ENCODE peak calls at places on chromosome 12, in ten cellular contexts. J, C, N, T, I, D, G, B, R and X are unnamed samples.

GRCh38 chr12:2652011-2652400 is 142.8 kb upstream of the FKBP4 start:
- DNase-seq in J (no peak), C (no peak), N (no peak), T (no peak), I (no peak), D (no peak), G (no peak), B (no peak), R (peak; percentile 30), X (no peak)

GRCh38 chr12:75900781-75901254 is 130.8 kb downstream of the PHLDA1 start:
- DNase-seq in J (no peak), C (no peak), N (no peak), T (no peak), I (no peak), D (no peak), G (no peak), B (no peak), R (no peak), X (no peak)

GRCh38 chr12:69555461-69555860 is 29.8 kb upstream of the CCT2 start:
- DNase-seq in J (no peak), C (no peak), N (peak; percentile 74), T (no peak), I (no peak), D (no peak), G (no peak), B (no peak), R (no peak), X (no peak)

GRCh38 chr12:11884661-11885060 is 186.1 kb upstream of the BCL2L14 start:
- DNase-seq in J (no peak), C (peak; percentile 20), N (peak; percentile 64), T (no peak), I (peak; percentile 86), D (no peak), G (no peak), B (no peak), R (no peak), X (peak; percentile 45)

GRCh38 chr12:10381912-10382628 is 7.8 kb downstream of the KLRK1 start:
- DNase-seq in J (no peak), C (no peak), N (no peak), T (no peak), I (no peak), D (no peak), G (no peak), B (no peak), R (no peak), X (no peak)

GRCh38 chr12:10121278-10121677 is 8.7 kb downstream of the CLEC7A start:
- DNase-seq in J (no peak), C (no peak), N (no peak), T (no peak), I (no peak), D (no peak), G (no peak), B (no peak), R (no peak), X (no peak)

GRCh38 chr12:54486173-54486867 is 11.2 kb upstream of the NCKAP1L start:
- DNase-seq in J (no peak), C (no peak), N (no peak), T (no peak), I (no peak), D (no peak), G (no peak), B (no peak), R (no peak), X (no peak)

GRCh38 chr12:53995311-53996187 is 4.4 kb upstream of the HOXC9 start:
- DNase-seq in J (peak; percentile 88), C (peak; percentile 62), N (peak; percentile 62), T (no peak), I (peak; percentile 91), D (no peak), G (no peak), B (no peak), R (peak; percentile 72), X (no peak)

DNA sequence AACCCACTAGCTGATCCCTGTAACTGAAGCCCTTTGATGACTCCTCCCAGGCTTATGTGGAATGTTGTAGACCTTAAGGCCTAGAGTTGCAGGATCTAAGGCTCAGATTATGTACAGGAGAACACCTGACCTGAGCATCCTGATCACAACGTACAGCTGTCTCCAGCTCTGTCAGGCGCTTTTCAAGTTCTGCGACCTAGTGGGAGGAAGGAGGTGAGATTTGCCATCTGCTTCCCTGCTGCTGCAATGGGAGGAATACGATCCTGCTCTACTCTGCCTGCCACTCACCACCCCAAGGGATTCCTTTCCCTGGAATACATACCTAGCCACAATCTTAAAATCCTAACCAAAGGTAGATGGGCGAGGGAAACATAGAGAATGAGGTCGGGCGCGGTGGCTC is 10.5 kb downstream of the MBD6 start:
- DNase-seq in J (no peak), C (no peak), N (no peak), T (no peak), I (no peak), D (no peak), G (no peak), B (no peak), R (no peak), X (no peak)
- H3K36me3 ChIP-seq in J (peaks cover 20% of the 10 kb centered on the region), C (peaks cover 42% of the 10 kb centered on the region), N (peaks cover 43% of the 10 kb centered on the region), T (peaks cover 84% of the 10 kb centered on the region), I (peaks cover 26% of the 10 kb centered on the region), D (peaks cover 87% of the 10 kb centered on the region), G (peaks cover 92% of the 10 kb centered on the region), B (peaks cover 25% of the 10 kb centered on the region), R (peaks cover 100% of the 10 kb centered on the region), X (peaks cover 14% of the 10 kb centered on the region)

GRCh38 chr12:108566452-108566851 is 4.1 kb downstream of the ISCU start:
- DNase-seq in J (no peak), C (no peak), N (no peak), T (no peak), I (no peak), D (no peak), G (no peak), B (no peak), R (no peak), X (peak; percentile 9)

GRCh38 chr12:108565976-108566375 is 3.6 kb downstream of the ISCU start:
- DNase-seq in J (no peak), C (peak; percentile 55), N (peak; percentile 91), T (peak; percentile 81), I (peak; percentile 74), D (peak; percentile 83), G (no peak), B (no peak), R (peak; percentile 87), X (peak; percentile 71)

GRCh38 chr12:108563804-108564151 is 1.4 kb downstream of the ISCU start:
- DNase-seq in J (no peak), C (no peak), N (no peak), T (no peak), I (no peak), D (no peak), G (no peak), B (no peak), R (no peak), X (no peak)

GRCh38 chr12:108563135-108563803 is 873 bp downstream of the ISCU start:
- DNase-seq in J (peak; percentile 89), C (peak; percentile 91), N (peak; percentile 80), T (peak; percentile 82), I (peak; percentile 82), D (peak; percentile 93), G (peak; percentile 88), B (peak; percentile 78), R (peak; percentile 94), X (peak; percentile 95)

DNA sequence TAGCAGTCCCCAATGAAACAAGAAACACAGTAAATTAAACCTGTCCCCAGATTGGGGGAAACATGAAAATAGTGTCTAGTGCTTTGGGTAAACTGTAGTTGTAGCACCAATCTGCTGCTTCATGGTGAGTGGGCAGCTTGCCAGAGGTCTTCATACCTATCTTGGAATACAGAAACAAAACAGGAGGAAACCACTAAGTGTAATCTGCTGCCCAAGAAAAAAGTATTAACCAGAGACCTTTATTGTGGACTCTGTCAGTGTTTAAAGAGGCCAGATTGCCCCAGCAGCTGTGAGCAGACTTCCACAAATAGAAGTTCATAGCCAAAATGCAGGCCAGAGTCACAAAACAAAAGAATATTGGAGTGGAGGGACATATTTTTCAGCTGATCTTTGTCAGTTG is 2.3 kb downstream of the ISCU start:
- DNase-seq in J (no peak), C (no peak), N (no peak), T (no peak), I (no peak), D (no peak), G (no peak), B (no peak), R (no peak), X (peak; percentile 18)
- H3K4me1 ChIP-seq in J (no peaks in the 10 kb centered on the region), C (peaks cover 5% of the 10 kb centered on the region), N (peaks cover 27% of the 10 kb centered on the region), T (peaks cover 84% of the 10 kb centered on the region), I (peaks cover 21% of the 10 kb centered on the region), D (peaks cover 61% of the 10 kb centered on the region), G (peaks cover 36% of the 10 kb centered on the region), B (peaks cover 6% of the 10 kb centered on the region), R (peaks cover 74% of the 10 kb centered on the region), X (peaks cover 7% of the 10 kb centered on the region)

GRCh38 chr12:112015938-112016337 is 2.7 kb downstream of the ERP29 start:
- DNase-seq in J (no peak), C (no peak), N (no peak), T (no peak), I (no peak), D (no peak), G (no peak), B (no peak), R (no peak), X (no peak)

GRCh38 chr12:112013601-112014402 is 576 bp downstream of the ERP29 start:
- DNase-seq in J (peak; percentile 93), C (peak; percentile 88), N (peak; percentile 72), T (peak; percentile 41), I (peak; percentile 81), D (peak; percentile 88), G (peak; percentile 84), B (no peak), R (peak; percentile 92), X (peak; percentile 75)

GRCh38 chr12:112018571-112019237 is 5.5 kb downstream of the ERP29 start:
- DNase-seq in J (no peak), C (no peak), N (peak; percentile 60), T (no peak), I (peak; percentile 67), D (no peak), G (no peak), B (no peak), R (no peak), X (no peak)

GRCh38 chr12:112020947-112021457 is 7.8 kb downstream of the ERP29 start:
- DNase-seq in J (no peak), C (no peak), N (no peak), T (no peak), I (no peak), D (no peak), G (no peak), B (no peak), R (no peak), X (no peak)

DNA sequence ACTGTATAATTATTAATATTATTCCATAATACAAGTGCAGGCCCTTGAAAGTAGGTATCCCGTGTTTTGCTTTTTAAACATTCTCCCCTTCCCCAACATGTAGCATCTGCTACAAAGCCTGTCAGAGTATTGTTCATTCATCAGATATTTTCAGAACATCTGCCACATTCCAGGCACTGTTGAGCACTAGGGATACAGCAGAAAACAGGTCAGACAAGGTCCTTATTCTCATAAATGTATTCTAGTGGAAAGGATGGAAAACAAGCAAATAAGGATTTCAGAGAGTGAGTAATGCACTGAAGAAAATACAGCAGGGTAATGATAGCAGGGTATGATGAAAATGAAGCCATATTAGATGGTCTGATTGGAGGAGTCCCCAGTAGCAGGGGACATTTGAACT is 3.8 kb downstream of the ERP29 start:
- DNase-seq in J (no peak), C (no peak), N (no peak), T (no peak), I (peak; percentile 67), D (no peak), G (no peak), B (no peak), R (no peak), X (no peak)
- H3K36me3 ChIP-seq in J (peaks cover 31% of the 10 kb centered on the region), C (peaks cover 17% of the 10 kb centered on the region), N (peaks cover 10% of the 10 kb centered on the region), T (peaks cover 38% of the 10 kb centered on the region), I (peaks cover 28% of the 10 kb centered on the region), D (peaks cover 67% of the 10 kb centered on the region), G (peaks cover 33% of the 10 kb centered on the region), B (no peaks in the 10 kb centered on the region), R (peaks cover 63% of the 10 kb centered on the region), X (peaks cover 16% of the 10 kb centered on the region)

GRCh38 chr12:114913871-114914801 is 230.2 kb upstream of the TBX3 start:
- DNase-seq in J (no peak), C (peak; percentile 75), N (peak; percentile 77), T (no peak), I (peak; percentile 76), D (no peak), G (no peak), B (no peak), R (no peak), X (no peak)
- H3K4me1 ChIP-seq in J (no peaks in the 10 kb centered on the region), C (no peaks in the 10 kb centered on the region), N (peaks cover 18% of the 10 kb centered on the region), T (no peaks in the 10 kb centered on the region), I (peaks cover 46% of the 10 kb centered on the region), D (no peaks in the 10 kb centered on the region), G (peaks cover 2% of the 10 kb centered on the region), B (no peaks in the 10 kb centered on the region), R (no peaks in the 10 kb centered on the region), X (peaks cover 3% of the 10 kb centered on the region)